ENCODE peak calls at places on chromosomes 5 and 9, in seven cellular contexts. H, Y, S, U, R, O and N are unnamed samples.
A peak's percentile ranks its signal among the peaks of the same experiment; 100 is the strongest.

GRCh38 chr5:113378081-113378480 is 56.7 kb downstream of the TSSK1B start:
- DNase-seq in H (no peak), Y (no peak), S (peak; percentile 40), U (no peak), R (no peak), O (no peak), N (no peak)

GRCh38 chr5:10856646-10857332 is 95.8 kb upstream of the DAP start:
- DNase-seq in H (peak; percentile 54), Y (peak; percentile 84), S (peak; percentile 48), U (peak; percentile 16), R (peak; percentile 25), O (peak; percentile 64), N (peak; percentile 55)

GRCh38 chr5:157212307-157212706 is 31.7 kb downstream of the ITK start:
- DNase-seq in H (no peak), Y (no peak), S (no peak), U (no peak), R (no peak), O (no peak), N (no peak)

GRCh38 chr5:136776022-136776927 is 410.9 kb upstream of the TRPC7 start:
- DNase-seq in H (no peak), Y (no peak), S (peak; percentile 12), U (no peak), R (no peak), O (no peak), N (no peak)

GRCh38 chr5:77222722-77223121 is 12.2 kb downstream of the PDE8B start:
- DNase-seq in H (no peak), Y (no peak), S (no peak), U (no peak), R (no peak), O (no peak), N (no peak)

GRCh38 chr9:89362647-89363310 is 44.5 kb downstream of the SECISBP2 start:
- DNase-seq in H (peak; percentile 43), Y (no peak), S (no peak), U (no peak), R (no peak), O (peak; percentile 22), N (no peak)

GRCh38 chr5:20494706-20495105 is 506.7 kb upstream of the CDH18 start:
- DNase-seq in H (no peak), Y (no peak), S (no peak), U (no peak), R (no peak), O (no peak), N (no peak)

GRCh38 chr5:153572393-153572930 is 82.0 kb downstream of the GRIA1 start:
- DNase-seq in H (no peak), Y (no peak), S (no peak), U (no peak), R (no peak), O (no peak), N (no peak)

DNA sequence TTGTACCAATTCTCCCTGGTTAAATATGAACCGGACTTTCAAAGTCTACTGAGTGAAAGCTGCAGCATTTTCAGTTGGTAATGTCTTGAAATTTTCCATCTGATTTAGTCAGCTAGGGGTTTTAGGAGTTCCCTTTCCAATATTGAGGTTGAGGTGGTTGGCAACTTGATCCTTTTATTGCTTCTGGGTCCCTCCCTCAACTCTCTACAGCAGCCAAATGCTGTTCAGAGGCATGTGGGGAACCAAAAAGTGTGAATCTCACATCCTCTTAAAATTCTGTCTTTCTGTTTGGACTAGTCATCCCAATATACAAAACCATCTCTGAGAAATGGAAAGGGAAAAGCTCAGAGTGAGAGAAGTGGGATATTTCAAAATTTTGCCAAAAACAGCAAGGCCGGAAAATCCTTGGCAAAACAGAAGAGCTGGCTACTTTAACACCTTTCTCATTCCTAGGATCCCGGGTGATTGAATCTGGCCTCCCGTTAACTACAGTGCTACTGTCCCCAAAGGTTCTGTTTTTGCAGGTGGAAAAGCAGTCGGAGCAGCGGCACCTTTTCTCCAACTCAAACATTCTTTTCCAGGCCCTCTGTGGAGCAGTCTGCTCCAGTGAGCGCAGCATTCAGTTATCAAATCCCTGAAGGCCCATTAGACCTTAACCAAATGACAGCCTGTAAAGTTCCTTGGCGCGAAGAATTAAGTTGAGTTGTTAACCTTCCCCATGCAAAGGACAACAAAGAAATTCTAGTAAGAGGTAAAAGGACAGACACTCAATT is 345.9 kb upstream of the NUDT12 start:
- DNase-seq in H (no peak), Y (no peak), S (no peak), U (no peak), R (no peak), O (no peak), N (no peak)
- H3K4me3 ChIP-seq in H (no peak overlapping the region), Y (no peak overlapping the region), S (no peak overlapping the region), U (no peak overlapping the region), R (no peak overlapping the region), O (no peak overlapping the region), N (no peak overlapping the region)

GRCh38 chr5:67198917-67199316 is 2.3 kb upstream of the CD180 start:
- DNase-seq in H (no peak), Y (no peak), S (no peak), U (no peak), R (no peak), O (no peak), N (no peak)

GRCh38 chr5:67194169-67194568 is 2.4 kb downstream of the CD180 start:
- DNase-seq in H (no peak), Y (no peak), S (no peak), U (no peak), R (no peak), O (no peak), N (no peak)

GRCh38 chr5:67197536-67197935 is 937 bp upstream of the CD180 start:
- DNase-seq in H (no peak), Y (no peak), S (no peak), U (no peak), R (no peak), O (no peak), N (no peak)

GRCh38 chr5:67195406-67196275 is 958 bp downstream of the CD180 start:
- DNase-seq in H (no peak), Y (no peak), S (no peak), U (no peak), R (no peak), O (no peak), N (no peak)

DNA sequence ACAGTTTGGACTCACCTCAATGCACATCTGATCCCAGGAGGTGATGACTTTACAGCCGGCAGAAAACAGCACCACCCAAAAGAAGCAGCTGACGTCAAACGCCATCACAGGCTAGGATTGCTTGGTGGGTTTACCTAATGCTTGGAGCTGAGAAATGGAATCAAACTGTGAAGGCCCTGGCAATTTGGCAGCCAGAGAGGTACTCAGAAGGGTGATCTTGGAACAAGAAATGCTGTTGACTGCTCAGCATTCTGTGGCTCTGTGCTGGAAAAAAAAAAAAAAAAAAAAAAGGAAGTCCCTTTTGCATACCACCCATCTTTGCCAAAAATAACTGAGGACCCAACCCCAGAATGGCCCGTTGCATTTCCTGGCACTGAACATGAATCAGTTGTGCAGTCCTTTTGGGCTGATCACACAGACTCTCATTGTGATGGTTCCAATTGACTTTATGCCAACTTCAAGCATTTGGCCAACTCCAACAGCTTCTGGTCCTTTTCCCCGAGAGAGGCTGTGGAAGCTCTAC is at the start of gene CD180:
- DNase-seq in H (peak; percentile 73), Y (no peak), S (peak; percentile 59), U (no peak), R (no peak), O (peak; percentile 60), N (no peak)
- H3K4me3 ChIP-seq in H (no peak within 1 kb of the TSS), Y (no peak within 1 kb of the TSS), S (no peak within 1 kb of the TSS), U (peak within 1 kb of the TSS; percentile 7), R (no peak within 1 kb of the TSS), O (no peak within 1 kb of the TSS), N (no peak within 1 kb of the TSS)

GRCh38 chr5:90640484-90641059 is 82.0 kb downstream of the ADGRV1 start:
- DNase-seq in H (no peak), Y (no peak), S (no peak), U (no peak), R (no peak), O (no peak), N (no peak)
- H3K4me3 ChIP-seq in H (no peak overlapping the region), Y (no peak overlapping the region), S (no peak overlapping the region), U (no peak overlapping the region), R (no peak overlapping the region), O (no peak overlapping the region), N (no peak overlapping the region)

GRCh38 chr9:16191691-16192402 is 639.0 kb downstream of the CCDC171 start:
- DNase-seq in H (peak; percentile 80), Y (peak; percentile 92), S (peak; percentile 96), U (peak; percentile 78), R (peak; percentile 87), O (peak; percentile 84), N (peak; percentile 70)
- H3K4me3 ChIP-seq in H (no peak overlapping the region), Y (no peak overlapping the region), S (no peak overlapping the region), U (no peak overlapping the region), R (no peak overlapping the region), O (no peak overlapping the region), N (no peak overlapping the region)